ENCODE peak calls at places on chromosome 5, in seven cellular contexts. S is bronchial epithelial cell, K is AG04449, R is lung, B is A549, T is fibroblast of lung, G is AG04450. V is an unnamed sample.

GRCh38 chr5:18465833-18466681 is 831.8 kb downstream of the TAF11L14 start:
- DNase-seq in S (peak), K (no peak), T (peak), B (peak), G (no peak), R (peak), V (no peak)

GRCh38 chr5:34536699-34537098 is 119.4 kb upstream of the RAI14 start:
- DNase-seq in B (no peak), K (no peak), G (no peak), S (no peak), T (no peak), R (no peak), V (no peak)

GRCh38 chr5:54912021-54912420 is 73.4 kb downstream of the ESM1 start:
- DNase-seq in R (no peak), S (no peak), K (no peak), B (no peak), T (no peak), G (no peak), V (no peak)

GRCh38 chr5:6746244-6746643 is 33.0 kb downstream of the TENT4A start:
- DNase-seq in K (no peak), S (no peak), T (no peak), R (no peak), G (no peak), B (no peak), V (no peak)

GRCh38 chr5:140608730-140609520 is 24.1 kb downstream of the CD14 start:
- DNase-seq in T (no peak), S (peak), G (no peak), R (peak), B (no peak), K (no peak), V (no peak)

GRCh38 chr5:170774831-170775230 is 8.7 kb upstream of the GABRP start:
- DNase-seq in K (no peak), T (no peak), R (no peak), B (no peak), G (no peak), S (no peak), V (no peak)

GRCh38 chr5:98341711-98342042 is 431.8 kb upstream of the RGMB start:
- DNase-seq in S (peak), K (peak), G (no peak), B (no peak), R (no peak), T (peak), V (no peak)

GRCh38 chr5:63398346-63398745 is 563.9 kb downstream of the HTR1A start:
- DNase-seq in B (no peak), T (no peak), S (peak), K (no peak), G (no peak), R (no peak), V (no peak)

GRCh38 chr5:66454186-66455078 is 141.8 kb upstream of the MAST4 start:
- DNase-seq in B (no peak), G (no peak), S (peak), T (peak), R (no peak), K (no peak), V (no peak)

GRCh38 chr5:161311141-161311708 is 235.3 kb downstream of the GABRB2 start:
- DNase-seq in B (no peak), R (no peak), T (no peak), S (no peak), G (no peak), K (no peak), V (no peak)

GRCh38 chr5:139760066-139761056 is 35.2 kb upstream of the PSD2 start:
- DNase-seq in G (no peak), R (no peak), T (no peak), K (no peak), S (peak), B (no peak), V (no peak)

GRCh38 chr5:150582281-150582791 is 58.1 kb upstream of the SYNPO start:
- DNase-seq in S (no peak), K (no peak), T (peak), R (no peak), G (peak), B (no peak), V (no peak)

GRCh38 chr5:122480146-122480545 is 168.1 kb downstream of the SNCAIP start:
- DNase-seq in G (no peak), S (peak), T (no peak), R (no peak), K (no peak), B (no peak), V (no peak)

GRCh38 chr5:63495225-63495624 is 467.0 kb downstream of the HTR1A start:
- DNase-seq in G (no peak), S (no peak), K (no peak), R (no peak), B (no peak), T (no peak), V (no peak)

GRCh38 chr5:110053205-110053604 is 363.5 kb downstream of the MAN2A1 start:
- DNase-seq in K (no peak), G (no peak), T (no peak), B (no peak), S (no peak), R (no peak), V (no peak)

GRCh38 chr5:96175090-96175489 is 213.4 kb upstream of the ELL2 start:
- DNase-seq in B (peak), K (no peak), R (no peak), G (no peak), T (no peak), S (no peak), V (no peak)

GRCh38 chr5:76521240-76521758 is 101.9 kb downstream of the F2RL2 start:
- DNase-seq in S (peak), T (peak), G (no peak), K (no peak), B (no peak), R (no peak), V (no peak)

GRCh38 chr5:54520438-54520846 is 2.9 kb downstream of the SNX18 start:
- DNase-seq in B (no peak), R (no peak), T (peak), S (peak), G (no peak), K (no peak), V (no peak)

GRCh38 chr5:137778772-137779564 is 24.8 kb upstream of the HNRNPA0 start:
- DNase-seq in S (peak), T (peak), K (no peak), B (peak), G (no peak), R (no peak), V (peak)

GRCh38 chr5:158942217-158942616 is 157.5 kb downstream of the EBF1 start:
- DNase-seq in T (no peak), B (no peak), S (peak), G (no peak), R (no peak), K (no peak), V (no peak)

GRCh38 chr5:52998552-52999313 is 9.6 kb downstream of the ITGA2 start:
- DNase-seq in R (no peak), K (no peak), T (no peak), B (no peak), G (no peak), S (no peak), V (no peak)

GRCh38 chr5:67246546-67246945 is 49.9 kb upstream of the CD180 start:
- DNase-seq in T (no peak), G (no peak), S (no peak), K (no peak), R (no peak), B (no peak), V (no peak)

GRCh38 chr5:133252133-133252480 is 200.3 kb downstream of the HSPA4 start:
- DNase-seq in G (no peak), B (no peak), S (no peak), K (no peak), T (no peak), R (no peak), V (no peak)

GRCh38 chr5:176541338-176542134 is 4.3 kb upstream of the RNF44 start:
- DNase-seq in S (peak), K (no peak), G (no peak), T (no peak), B (peak), R (peak), V (no peak)

GRCh38 chr5:4068171-4068570 is 472.5 kb downstream of the IRX1 start:
- DNase-seq in G (no peak), S (no peak), T (no peak), B (no peak), K (no peak), R (no peak), V (no peak)

GRCh38 chr5:123810253-123810652 is 298.3 kb downstream of the CSNK1G3 start:
- DNase-seq in B (peak), K (no peak), T (peak), S (no peak), G (no peak), R (no peak), V (no peak)

GRCh38 chr5:151081426-151082273 is 816 bp upstream of the TNIP1 start:
- DNase-seq in S (no peak), G (no peak), K (no peak), T (peak), R (no peak), B (no peak), V (no peak)

GRCh38 chr5:139648205-139649081 is at the start of gene CXXC5:
- DNase-seq in K (no peak), G (peak), T (peak), R (peak), B (peak), S (no peak), V (no peak)

GRCh38 chr5:179553875-179554274 is 3.5 kb downstream of the RUFY1 start:
- DNase-seq in B (peak), S (peak), K (peak), T (peak), R (no peak), G (no peak), V (no peak)

GRCh38 chr5:180120221-180121101 is 48.9 kb upstream of the RNF130 start:
- DNase-seq in K (no peak), B (no peak), S (no peak), G (no peak), R (no peak), T (no peak), V (no peak)

GRCh38 chr5:83249156-83249555 is 171.8 kb downstream of the XRCC4 start:
- DNase-seq in R (no peak), T (peak), B (no peak), S (peak), G (no peak), K (no peak), V (no peak)
- TF ChIP-seq CTCF in R (no peak), T (no peak), B (no peak), S (no peak), G (no peak), K (no peak), V (no peak)

DNA sequence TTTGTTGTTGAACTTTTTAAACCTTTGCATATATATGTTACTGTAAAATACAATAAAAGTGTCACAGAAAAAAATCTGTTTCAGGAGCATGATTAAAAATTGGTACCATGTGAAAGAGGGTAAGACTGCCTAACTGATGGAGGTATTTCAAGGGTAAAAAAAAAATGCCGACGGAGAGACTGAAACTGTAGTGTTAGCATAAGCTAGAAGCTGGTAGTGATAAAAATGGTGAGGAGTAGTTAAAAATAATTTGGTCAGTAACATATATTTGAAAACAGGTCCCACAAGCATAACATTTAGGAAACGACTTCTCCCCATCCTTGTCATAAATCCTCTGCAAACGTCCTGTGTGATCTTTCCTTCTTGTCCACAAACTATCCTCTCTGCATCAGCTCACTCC is 64.7 kb downstream of the MEF2C start:
- DNase-seq in B (no peak), K (no peak), G (no peak), R (no peak), S (no peak), T (no peak), V (no peak)
- H3K4me3 ChIP-seq in B (no peak), K (no peak), G (no peak), R (no peak), S (no peak), T (no peak), V (no peak)

GRCh38 chr5:5418764-5419163 is 3.7 kb upstream of the ICE1 start:
- DNase-seq in B (no peak), G (no peak), K (no peak), S (no peak), R (no peak), T (no peak), V (no peak)

GRCh38 chr5:5420251-5420650 is 2.2 kb upstream of the ICE1 start:
- DNase-seq in B (no peak), G (no peak), K (no peak), S (no peak), R (no peak), T (no peak), V (no peak)

GRCh38 chr5:5421149-5421960 is 1.1 kb upstream of the ICE1 start:
- DNase-seq in G (no peak), S (peak), R (no peak), T (no peak), K (no peak), B (no peak), V (no peak)

GRCh38 chr5:5418006-5418405 is 4.5 kb upstream of the ICE1 start:
- DNase-seq in B (no peak), R (no peak), G (no peak), T (no peak), K (no peak), S (no peak), V (no peak)

DNA sequence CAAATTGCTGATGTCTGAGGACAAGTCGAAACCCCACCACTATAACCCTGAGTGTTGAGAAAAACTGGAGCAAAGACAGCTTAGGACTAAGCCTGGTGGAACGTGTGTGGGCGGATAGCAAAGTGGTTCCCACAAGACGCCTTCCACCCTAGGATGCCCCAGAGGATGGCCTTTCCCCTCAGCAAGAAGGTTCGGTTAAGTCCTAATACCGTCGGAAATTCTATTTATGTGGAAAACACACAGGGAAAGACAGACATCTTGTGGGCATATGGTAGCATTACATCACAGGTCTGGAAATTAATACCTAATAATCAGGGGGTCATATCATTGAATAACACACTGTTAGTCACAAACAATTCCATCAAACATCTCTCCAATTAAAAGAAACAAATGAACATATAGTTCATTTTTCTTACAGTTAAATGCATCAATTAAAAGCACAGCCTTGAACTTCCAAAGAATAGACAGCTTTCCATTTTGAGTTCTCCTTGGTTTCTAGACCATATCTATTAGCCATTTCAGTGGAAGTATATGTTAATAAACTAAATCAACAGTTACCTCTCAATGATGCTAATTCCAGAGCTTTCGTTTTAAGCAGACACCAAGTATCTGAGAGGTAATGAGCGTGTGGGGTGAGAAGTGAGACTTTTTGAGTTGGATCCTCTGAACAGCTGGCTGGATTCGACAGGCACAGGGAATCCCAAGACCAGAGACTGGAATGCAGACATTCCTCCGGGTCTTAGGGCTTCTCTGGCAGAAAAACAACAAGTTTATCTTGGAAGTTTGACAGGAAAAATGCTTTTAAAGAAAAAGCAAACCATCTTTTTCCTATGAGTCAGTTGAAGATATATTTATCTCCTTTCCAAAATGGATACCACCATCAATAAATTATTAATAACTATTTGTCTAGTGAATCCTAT is 2.9 kb upstream of the ICE1 start:
- DNase-seq in K (peak), T (peak), G (peak), S (peak), R (no peak), B (peak), V (peak)
- TF ChIP-seq CTCF in K (peak), T (peak), G (peak), S (peak), R (peak), B (peak), V (peak)

GRCh38 chr5:172648008-172648359 is 6.9 kb downstream of the NEURL1B start:
- DNase-seq in T (no peak), S (peak), K (no peak), B (no peak), R (peak), G (no peak), V (no peak)

GRCh38 chr5:172647341-172648007 is 6.4 kb downstream of the NEURL1B start:
- DNase-seq in G (no peak), R (no peak), S (peak), B (no peak), T (no peak), K (no peak), V (no peak)

GRCh38 chr5:172648755-172649154 is 7.7 kb downstream of the NEURL1B start:
- DNase-seq in B (no peak), S (peak), K (no peak), G (no peak), R (no peak), T (no peak), V (no peak)

GRCh38 chr5:172645271-172645670 is 4.2 kb downstream of the NEURL1B start:
- DNase-seq in T (no peak), K (no peak), R (no peak), S (no peak), B (no peak), G (no peak), V (no peak)

DNA sequence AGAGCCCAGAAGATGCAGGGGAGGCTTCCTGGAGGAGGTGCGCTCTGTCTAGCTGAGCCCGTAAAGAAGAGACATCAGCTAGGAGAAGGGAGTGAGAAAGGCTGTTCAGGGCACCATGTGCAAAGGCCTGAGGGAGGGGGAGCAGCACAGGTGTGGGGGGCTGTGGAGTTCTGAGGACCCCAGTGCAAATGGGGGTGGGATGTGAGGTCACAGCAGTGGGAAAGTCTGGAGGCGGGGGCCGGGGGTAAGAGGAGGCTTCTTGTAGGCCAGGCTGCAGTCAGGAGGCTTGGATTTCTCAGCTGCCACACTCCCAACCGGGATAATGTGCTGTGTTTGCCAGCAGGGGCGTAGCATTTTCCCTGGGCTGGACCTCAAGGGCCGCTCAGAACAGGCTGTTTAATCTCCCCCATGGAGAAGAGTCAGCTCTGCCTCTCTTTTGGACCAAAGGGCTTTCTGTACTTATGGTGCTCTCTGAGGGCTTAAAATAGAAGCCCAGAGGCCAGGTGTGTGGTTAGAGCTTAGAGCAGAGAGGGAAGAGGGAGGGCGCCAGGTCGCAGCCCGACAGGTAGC is 5.7 kb downstream of the NEURL1B start:
- DNase-seq in G (no peak), B (peak), R (no peak), K (no peak), T (no peak), S (peak), V (no peak)
- H3K4me3 ChIP-seq in G (no peak), B (no peak), R (no peak), K (no peak), T (no peak), S (no peak), V (no peak)

V was measured in HFF-Myc.